ENCODE peak calls at places on chromosomes 5 and 9, in seven cellular contexts. G, E, T, R, P, B and X are unnamed samples.

GRCh38 chr5:17132444-17133083 is 84.9 kb upstream of the BASP1 start:
- DNase-seq in T (peak; percentile 61), E (no peak), P (no peak), B (peak; percentile 49), G (no peak), R (no peak), X (no peak)

GRCh38 chr5:150213530-150213929 is 23.7 kb downstream of the SLC6A7 start:
- DNase-seq in E (no peak), T (peak; percentile 33), P (no peak), G (no peak), B (no peak), R (no peak), X (no peak)

GRCh38 chr5:160230686-160231527 is 1.6 kb downstream of the FABP6 start:
- DNase-seq in G (no peak), E (no peak), P (peak; percentile 83), R (no peak), B (no peak), T (peak; percentile 27), X (no peak)

GRCh38 chr5:132000677-132001453 is 10.6 kb downstream of the ACSL6 start:
- DNase-seq in E (no peak), G (no peak), B (no peak), R (no peak), P (no peak), T (no peak), X (no peak)

GRCh38 chr5:76960004-76960625 is 7.3 kb downstream of the CRHBP start:
- DNase-seq in G (no peak), T (peak; percentile 30), E (no peak), R (no peak), P (no peak), B (no peak), X (no peak)

GRCh38 chr9:129141066-129142041 is 30.1 kb downstream of the PTPA start:
- DNase-seq in R (peak; percentile 94), E (no peak), P (peak; percentile 74), B (no peak), G (peak; percentile 84), T (peak; percentile 93), X (no peak)

GRCh38 chr5:95861221-95861857 is 38.8 kb upstream of the GLRX start:
- DNase-seq in T (peak; percentile 98), R (peak; percentile 67), E (peak; percentile 88), G (peak; percentile 76), P (peak; percentile 69), B (no peak), X (no peak)

GRCh38 chr9:4086119-4087088 is 213.5 kb downstream of the GLIS3 start:
- DNase-seq in T (peak; percentile 64), E (no peak), B (no peak), R (peak; percentile 26), G (no peak), P (no peak), X (no peak)

GRCh38 chr5:60989790-60990189 is 44.8 kb downstream of the NDUFAF2 start:
- DNase-seq in G (no peak), R (no peak), P (no peak), B (no peak), T (no peak), E (no peak), X (no peak)

GRCh38 chr9:119533509-119533908 is 164.3 kb upstream of the BRINP1 start:
- DNase-seq in G (no peak), E (no peak), R (no peak), B (no peak), P (no peak), T (no peak), X (no peak)

GRCh38 chr9:129336601-129337286 is 158.7 kb upstream of the IER5L start:
- DNase-seq in G (peak; percentile 56), R (no peak), T (peak; percentile 85), E (no peak), B (peak; percentile 52), P (no peak), X (no peak)

GRCh38 chr5:92758552-92758951 is 822.5 kb downstream of the NR2F1-AS1 start:
- DNase-seq in P (no peak), E (no peak), T (peak; percentile 27), B (no peak), G (no peak), R (no peak), X (no peak)

DNA sequence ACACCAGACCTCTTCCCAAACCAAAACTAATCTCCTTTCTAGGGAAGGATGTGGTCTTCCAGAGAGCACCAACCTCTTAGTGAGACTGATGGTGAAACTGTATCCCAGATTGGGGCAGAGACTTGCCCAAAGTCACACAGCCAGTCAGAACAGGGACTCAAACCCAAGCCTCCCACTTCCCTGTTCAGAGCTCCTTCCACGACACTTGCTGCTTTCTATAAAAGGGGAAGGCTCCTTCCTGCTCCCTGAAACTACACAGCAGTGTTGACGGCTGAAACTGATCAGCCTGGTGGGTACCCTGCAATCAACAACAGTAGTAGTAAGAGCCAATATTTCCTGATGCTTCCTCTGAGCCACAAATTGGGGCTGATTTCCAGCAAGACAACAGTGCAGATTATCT is 1.5 kb downstream of the TOR2A start:
- DNase-seq in R (no peak), T (no peak), B (no peak), E (no peak), P (no peak), G (no peak), X (no peak)
- H3K4me3 ChIP-seq in R (no peak overlapping the region), T (no peak overlapping the region), B (no peak overlapping the region), E (no peak overlapping the region), P (no peak overlapping the region), G (no peak overlapping the region), X (no peak overlapping the region)

GRCh38 chr9:37948417-37948980 is 44.6 kb upstream of the SLC25A51 start:
- DNase-seq in B (no peak), T (no peak), R (no peak), P (no peak), E (no peak), G (no peak), X (no peak)

GRCh38 chr9:37947987-37948386 is 44.1 kb upstream of the SLC25A51 start:
- DNase-seq in T (no peak), P (no peak), G (no peak), E (no peak), B (no peak), R (no peak), X (no peak)

GRCh38 chr9:37947431-37947830 is 43.5 kb upstream of the SLC25A51 start:
- DNase-seq in B (no peak), E (no peak), T (no peak), G (no peak), R (no peak), P (no peak), X (no peak)

GRCh38 chr9:37946041-37946440 is 42.1 kb upstream of the SLC25A51 start:
- DNase-seq in T (no peak), E (no peak), R (no peak), G (no peak), B (no peak), P (no peak), X (no peak)

GRCh38 chr9:37946971-37947370 is 43.0 kb upstream of the SLC25A51 start:
- DNase-seq in P (no peak), B (no peak), G (no peak), E (no peak), R (no peak), T (no peak), X (no peak)
- H3K36me3 ChIP-seq in P (no peaks in the 10 kb centered on the region), B (peaks cover 36% of the 10 kb centered on the region), G (no peaks in the 10 kb centered on the region), E (peaks cover 2% of the 10 kb centered on the region), R (peaks cover 12% of the 10 kb centered on the region), T (no peaks in the 10 kb centered on the region), X (peaks cover 5% of the 10 kb centered on the region)

GRCh38 chr5:119395080-119395836 is 39.4 kb downstream of the TNFAIP8 start:
- DNase-seq in T (no peak), G (no peak), E (no peak), B (no peak), P (no peak), R (no peak), X (no peak)
- H3K4me3 ChIP-seq in T (no peak overlapping the region), G (no peak overlapping the region), E (no peak overlapping the region), B (no peak overlapping the region), P (no peak overlapping the region), R (no peak overlapping the region), X (no peak overlapping the region)

GRCh38 chr9:123093141-123093540 is 59.7 kb downstream of the GPR21 start:
- DNase-seq in G (no peak), B (no peak), P (no peak), T (no peak), E (no peak), R (no peak), X (no peak)
- H3K36me3 ChIP-seq in G (no peaks in the 10 kb centered on the region), B (peaks cover 59% of the 10 kb centered on the region), P (no peaks in the 10 kb centered on the region), T (peaks cover 43% of the 10 kb centered on the region), E (peaks cover 3% of the 10 kb centered on the region), R (peaks cover 44% of the 10 kb centered on the region), X (peaks cover 4% of the 10 kb centered on the region)

GRCh38 chr9:70413798-70414775 is at the start of gene KLF9:
- DNase-seq in G (peak; percentile 98), P (peak; percentile 97), T (peak; percentile 99), E (peak; percentile 71), B (peak; percentile 59), R (peak; percentile 96), X (no peak)

GRCh38 chr9:70412678-70413426 is 1.6 kb downstream of the KLF9 start:
- DNase-seq in R (peak; percentile 95), G (peak; percentile 92), T (peak; percentile 93), P (peak; percentile 92), E (no peak), B (peak; percentile 40), X (no peak)

GRCh38 chr9:70413427-70413797 is 1.0 kb downstream of the KLF9 start:
- DNase-seq in B (peak; percentile 62), E (no peak), T (no peak), P (no peak), G (no peak), R (no peak), X (no peak)

GRCh38 chr9:70415476-70415875 is 1.0 kb upstream of the KLF9 start:
- DNase-seq in T (no peak), B (no peak), R (no peak), G (no peak), E (no peak), P (no peak), X (no peak)

GRCh38 chr9:70415041-70415440 is 584 bp upstream of the KLF9 start:
- DNase-seq in R (no peak), P (no peak), G (no peak), T (no peak), B (no peak), E (no peak), X (no peak)
- H3K4me3 ChIP-seq in R (peak overlapping the region; percentile 77), P (no peak overlapping the region), G (peak overlapping the region; percentile 97), T (no peak overlapping the region), B (no peak overlapping the region), E (no peak overlapping the region), X (no peak overlapping the region)

DNA sequence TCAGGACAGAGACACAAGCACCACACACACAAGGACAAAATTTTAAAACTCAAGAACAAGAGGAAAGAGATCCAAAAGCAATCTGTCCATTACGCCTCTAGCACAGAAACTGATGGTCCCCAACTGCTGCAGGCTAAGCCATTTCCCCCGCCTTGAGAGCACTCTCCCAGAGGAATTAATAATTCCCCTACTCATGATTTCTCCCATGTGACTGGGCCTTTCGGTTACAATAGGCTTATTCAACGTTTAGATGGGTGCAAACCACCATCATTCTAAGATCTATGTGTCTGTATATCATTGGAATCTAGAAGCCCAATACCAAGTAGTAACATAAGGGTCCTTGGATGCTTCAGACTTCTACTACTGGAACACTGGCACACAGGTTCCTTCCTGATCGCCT is 18.8 kb downstream of the BRD8 start:
- DNase-seq in E (no peak), B (no peak), R (no peak), T (no peak), G (no peak), P (no peak), X (no peak)
- H3K36me3 ChIP-seq in E (peaks cover 43% of the 10 kb centered on the region), B (peaks cover 81% of the 10 kb centered on the region), R (peaks cover 78% of the 10 kb centered on the region), T (peaks cover 76% of the 10 kb centered on the region), G (no peaks in the 10 kb centered on the region), P (no peaks in the 10 kb centered on the region), X (peaks cover 42% of the 10 kb centered on the region)

GRCh38 chr9:70045452-70045851 is 1.8 kb downstream of the MAMDC2 start:
- DNase-seq in T (no peak), G (no peak), B (no peak), E (no peak), P (no peak), R (no peak), X (no peak)
- H3K4me3 ChIP-seq in T (no peak overlapping the region), G (peak overlapping the region; percentile 95), B (no peak overlapping the region), E (no peak overlapping the region), P (no peak overlapping the region), R (peak overlapping the region; percentile 68), X (no peak overlapping the region)